ENCODE peak calls at places on chromosomes 3 and 15, in five cellular contexts. One of them, this sample, is unnamed.

GRCh38 chr3:46312996-46313395 is 40.9 kb upstream of the CCR2 start:
- DNase-seq in mesenchymal stem cell: peak; percentile 27
- DNase-seq in neuronal stem cell: no peak
- DNase-seq in H9: no peak
- DNase-seq in IMR-90: no peak
- DNase-seq in this sample: no peak

GRCh38 chr3:104066658-104067057 is 1300.1 kb upstream of the ALCAM start:
- DNase-seq in mesenchymal stem cell: peak; percentile 77
- DNase-seq in neuronal stem cell: no peak
- DNase-seq in H9: no peak
- DNase-seq in IMR-90: no peak
- DNase-seq in this sample: peak; percentile 85

GRCh38 chr3:186826978-186827857 is 15.3 kb upstream of the ADIPOQ start:
- DNase-seq in mesenchymal stem cell: peak; percentile 77
- DNase-seq in neuronal stem cell: peak; percentile 85
- DNase-seq in H9: peak; percentile 80
- DNase-seq in IMR-90: peak; percentile 72
- DNase-seq in this sample: peak; percentile 87

GRCh38 chr3:158935846-158936245 is 134.0 kb downstream of the MFSD1 start:
- DNase-seq in mesenchymal stem cell: no peak
- DNase-seq in neuronal stem cell: no peak
- DNase-seq in H9: no peak
- DNase-seq in IMR-90: no peak
- DNase-seq in this sample: peak; percentile 20

GRCh38 chr3:38609386-38610111 is 39.9 kb downstream of the SCN5A start:
- DNase-seq in mesenchymal stem cell: no peak
- DNase-seq in neuronal stem cell: no peak
- DNase-seq in H9: no peak
- DNase-seq in IMR-90: no peak
- DNase-seq in this sample: no peak

GRCh38 chr15:66401130-66402021 is 14.7 kb downstream of the MAP2K1 start:
- DNase-seq in mesenchymal stem cell: no peak
- DNase-seq in neuronal stem cell: no peak
- DNase-seq in H9: peak; percentile 37
- DNase-seq in IMR-90: no peak
- DNase-seq in this sample: peak; percentile 79

GRCh38 chr3:45275006-45275704 is 49.1 kb upstream of the TMEM158 start:
- DNase-seq in mesenchymal stem cell: no peak
- DNase-seq in neuronal stem cell: no peak
- DNase-seq in H9: no peak
- DNase-seq in IMR-90: no peak
- DNase-seq in this sample: peak; percentile 73

GRCh38 chr3:45034612-45035252 is 8.6 kb downstream of the CLEC3B start:
- DNase-seq in mesenchymal stem cell: no peak
- DNase-seq in neuronal stem cell: no peak
- DNase-seq in H9: no peak
- DNase-seq in IMR-90: no peak
- DNase-seq in this sample: no peak

GRCh38 chr3:5651351-5651750 is 463.8 kb downstream of the EDEM1 start:
- DNase-seq in mesenchymal stem cell: no peak
- DNase-seq in neuronal stem cell: no peak
- DNase-seq in H9: no peak
- DNase-seq in IMR-90: no peak
- DNase-seq in this sample: no peak

GRCh38 chr3:5653426-5653825 is 465.9 kb downstream of the EDEM1 start:
- DNase-seq in mesenchymal stem cell: no peak
- DNase-seq in neuronal stem cell: no peak
- DNase-seq in H9: no peak
- DNase-seq in IMR-90: no peak
- DNase-seq in this sample: no peak

DNA sequence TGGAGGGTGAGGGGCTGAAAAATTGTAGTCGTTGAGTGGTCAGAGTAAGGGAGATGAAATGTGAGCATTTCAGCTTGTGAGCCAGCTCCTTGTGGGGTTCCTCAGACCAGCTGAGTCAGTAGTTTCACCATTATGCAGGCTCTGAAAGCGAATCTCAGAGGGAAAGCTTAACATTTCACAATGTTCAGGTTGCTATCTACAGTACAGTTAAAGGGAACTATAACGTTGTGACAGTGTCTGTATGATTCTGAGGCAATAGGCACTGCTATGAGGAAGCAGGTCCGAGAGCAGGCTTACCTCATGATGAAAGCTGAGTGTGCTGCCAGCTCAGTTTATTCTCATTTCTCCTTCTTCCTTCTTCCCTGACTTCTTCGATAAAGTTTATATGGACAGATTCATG is 469.6 kb downstream of the EDEM1 start:
- DNase-seq in mesenchymal stem cell: no peak
- DNase-seq in neuronal stem cell: no peak
- DNase-seq in H9: no peak
- DNase-seq in IMR-90: no peak
- DNase-seq in this sample: no peak
- H2BK5ac ChIP-seq in mesenchymal stem cell: no peak overlapping the region
- H2BK5ac ChIP-seq in neuronal stem cell: no peak overlapping the region
- H2BK5ac ChIP-seq in H9: no peak overlapping the region
- H2BK5ac ChIP-seq in IMR-90: no peak overlapping the region
- H2BK5ac ChIP-seq in this sample: no peak overlapping the region

GRCh38 chr3:172099495-172099808 is 60.1 kb downstream of the FNDC3B start:
- DNase-seq in mesenchymal stem cell: no peak
- DNase-seq in neuronal stem cell: no peak
- DNase-seq in H9: no peak
- DNase-seq in IMR-90: no peak
- DNase-seq in this sample: no peak

GRCh38 chr3:172098698-172099494 is 59.5 kb downstream of the FNDC3B start:
- DNase-seq in mesenchymal stem cell: no peak
- DNase-seq in neuronal stem cell: no peak
- DNase-seq in H9: peak; percentile 62
- DNase-seq in IMR-90: no peak
- DNase-seq in this sample: peak; percentile 92

GRCh38 chr3:172097585-172097984 is 58.2 kb downstream of the FNDC3B start:
- DNase-seq in mesenchymal stem cell: no peak
- DNase-seq in neuronal stem cell: no peak
- DNase-seq in H9: no peak
- DNase-seq in IMR-90: no peak
- DNase-seq in this sample: no peak

GRCh38 chr3:172094621-172095557 is 55.5 kb downstream of the FNDC3B start:
- DNase-seq in mesenchymal stem cell: peak; percentile 68
- DNase-seq in neuronal stem cell: no peak
- DNase-seq in H9: no peak
- DNase-seq in IMR-90: peak; percentile 62
- DNase-seq in this sample: peak; percentile 46

DNA sequence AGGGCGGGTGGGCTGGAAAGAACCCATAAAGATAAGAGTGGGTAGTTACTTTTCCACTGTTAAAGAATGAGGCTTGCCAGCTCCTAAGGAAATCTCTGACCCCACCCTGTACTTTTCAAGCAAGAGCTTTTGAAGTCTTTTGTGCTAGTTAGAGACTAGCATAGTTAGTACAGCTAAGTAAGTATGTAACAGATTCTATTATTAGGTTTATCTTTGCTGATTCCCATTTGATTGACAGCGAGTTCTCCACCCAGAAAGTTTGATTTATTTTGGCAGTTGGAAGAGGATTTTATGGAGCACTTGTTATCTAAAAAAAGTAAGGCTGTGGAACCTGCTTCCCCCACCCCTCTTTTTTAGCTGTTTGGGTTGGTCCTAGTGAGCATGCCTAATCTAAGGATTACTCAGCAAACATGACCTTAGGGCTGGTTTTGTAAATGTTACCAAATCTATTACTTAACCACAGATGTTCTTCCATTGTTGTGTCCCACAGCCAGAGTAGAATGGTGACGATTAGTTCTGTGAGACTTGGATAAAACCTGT is 57.6 kb downstream of the FNDC3B start:
- DNase-seq in mesenchymal stem cell: peak; percentile 80
- DNase-seq in neuronal stem cell: no peak
- DNase-seq in H9: no peak
- DNase-seq in IMR-90: peak; percentile 75
- DNase-seq in this sample: peak; percentile 90
- H3K4me1 ChIP-seq in mesenchymal stem cell: peaks cover 4% of the 10 kb centered on the region
- H3K4me1 ChIP-seq in neuronal stem cell: peaks cover 15% of the 10 kb centered on the region
- H3K4me1 ChIP-seq in H9: peaks cover 3% of the 10 kb centered on the region
- H3K4me1 ChIP-seq in IMR-90: peaks cover 12% of the 10 kb centered on the region
- H3K4me1 ChIP-seq in this sample: peaks cover 6% of the 10 kb centered on the region

DNA sequence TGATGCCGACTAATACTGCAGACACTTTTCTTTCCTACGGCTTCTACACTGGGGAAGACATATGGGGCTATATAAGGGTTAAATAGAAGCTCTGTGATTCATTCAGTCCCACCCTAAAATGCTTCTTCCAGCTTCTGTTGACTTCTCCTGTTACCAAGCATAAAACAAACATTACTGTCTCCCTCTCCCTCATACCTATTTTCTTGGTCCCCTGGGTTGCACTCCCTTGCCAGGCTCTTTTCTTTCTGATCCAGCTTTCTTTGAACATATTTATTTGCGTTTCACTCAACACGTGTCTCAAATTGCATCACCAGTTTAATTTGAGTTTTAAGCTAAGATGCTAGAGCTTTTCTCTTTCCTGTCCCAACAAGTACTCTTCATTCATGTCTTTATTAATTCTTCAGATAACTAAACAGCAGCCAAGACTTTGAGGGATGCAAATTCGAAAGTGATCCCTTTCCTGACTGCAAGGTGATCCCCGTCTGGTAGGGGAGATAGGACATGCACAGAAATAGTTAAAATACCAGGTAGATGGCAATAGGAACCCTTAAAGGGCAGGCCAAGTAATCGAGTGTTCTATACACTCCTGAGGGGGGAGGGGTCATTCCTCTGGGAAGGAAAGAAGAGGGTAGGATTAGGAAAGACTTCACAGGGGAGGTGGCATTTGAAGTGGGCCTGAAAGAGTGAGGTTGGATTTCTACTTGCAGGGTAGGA is 198.6 kb upstream of the BCL6 start:
- DNase-seq in mesenchymal stem cell: no peak
- DNase-seq in neuronal stem cell: no peak
- DNase-seq in H9: no peak
- DNase-seq in IMR-90: peak; percentile 39
- DNase-seq in this sample: peak; percentile 30
- H3K9ac ChIP-seq in mesenchymal stem cell: peak overlapping the region; percentile 14
- H3K9ac ChIP-seq in neuronal stem cell: no peak overlapping the region
- H3K9ac ChIP-seq in H9: no peak overlapping the region
- H3K9ac ChIP-seq in IMR-90: no peak overlapping the region
- H3K9ac ChIP-seq in this sample: no peak overlapping the region

GRCh38 chr3:128466840-128467541 is at the start of gene DNAJB8:
- DNase-seq in mesenchymal stem cell: no peak
- DNase-seq in neuronal stem cell: no peak
- DNase-seq in H9: no peak
- DNase-seq in IMR-90: no peak
- DNase-seq in this sample: no peak
- H2BK5ac ChIP-seq in mesenchymal stem cell: no peak within 1 kb of the TSS
- H2BK5ac ChIP-seq in neuronal stem cell: peak within 1 kb of the TSS; percentile 14
- H2BK5ac ChIP-seq in H9: no peak within 1 kb of the TSS
- H2BK5ac ChIP-seq in IMR-90: no peak within 1 kb of the TSS
- H2BK5ac ChIP-seq in this sample: no peak within 1 kb of the TSS

DNA sequence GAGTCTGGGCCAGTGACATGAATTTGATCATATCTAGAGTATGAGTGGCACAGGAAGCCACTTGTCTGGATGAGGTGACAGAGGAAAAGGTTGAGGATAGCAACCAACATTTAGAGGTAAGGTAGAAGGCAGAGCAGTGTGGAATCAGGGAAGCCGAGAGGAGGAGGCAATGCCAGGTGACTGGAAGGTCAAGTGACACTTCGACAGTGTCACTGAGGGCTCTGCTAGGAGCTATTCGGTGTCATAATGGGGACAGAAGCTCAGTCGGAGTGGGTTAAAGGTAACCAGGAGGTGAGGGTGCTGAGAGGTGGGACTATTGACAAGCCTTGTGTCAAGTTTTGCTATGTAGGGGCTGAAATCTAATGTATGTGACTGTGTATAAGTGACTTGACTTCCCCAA is 56.7 kb downstream of the IGF1R start:
- DNase-seq in mesenchymal stem cell: no peak
- DNase-seq in neuronal stem cell: no peak
- DNase-seq in H9: no peak
- DNase-seq in IMR-90: no peak
- DNase-seq in this sample: no peak
- H3K4me1 ChIP-seq in mesenchymal stem cell: peaks cover 5% of the 10 kb centered on the region
- H3K4me1 ChIP-seq in neuronal stem cell: peaks cover 7% of the 10 kb centered on the region
- H3K4me1 ChIP-seq in H9: peaks cover 13% of the 10 kb centered on the region
- H3K4me1 ChIP-seq in IMR-90: peaks cover 22% of the 10 kb centered on the region
- H3K4me1 ChIP-seq in this sample: peaks cover 3% of the 10 kb centered on the region

DNA sequence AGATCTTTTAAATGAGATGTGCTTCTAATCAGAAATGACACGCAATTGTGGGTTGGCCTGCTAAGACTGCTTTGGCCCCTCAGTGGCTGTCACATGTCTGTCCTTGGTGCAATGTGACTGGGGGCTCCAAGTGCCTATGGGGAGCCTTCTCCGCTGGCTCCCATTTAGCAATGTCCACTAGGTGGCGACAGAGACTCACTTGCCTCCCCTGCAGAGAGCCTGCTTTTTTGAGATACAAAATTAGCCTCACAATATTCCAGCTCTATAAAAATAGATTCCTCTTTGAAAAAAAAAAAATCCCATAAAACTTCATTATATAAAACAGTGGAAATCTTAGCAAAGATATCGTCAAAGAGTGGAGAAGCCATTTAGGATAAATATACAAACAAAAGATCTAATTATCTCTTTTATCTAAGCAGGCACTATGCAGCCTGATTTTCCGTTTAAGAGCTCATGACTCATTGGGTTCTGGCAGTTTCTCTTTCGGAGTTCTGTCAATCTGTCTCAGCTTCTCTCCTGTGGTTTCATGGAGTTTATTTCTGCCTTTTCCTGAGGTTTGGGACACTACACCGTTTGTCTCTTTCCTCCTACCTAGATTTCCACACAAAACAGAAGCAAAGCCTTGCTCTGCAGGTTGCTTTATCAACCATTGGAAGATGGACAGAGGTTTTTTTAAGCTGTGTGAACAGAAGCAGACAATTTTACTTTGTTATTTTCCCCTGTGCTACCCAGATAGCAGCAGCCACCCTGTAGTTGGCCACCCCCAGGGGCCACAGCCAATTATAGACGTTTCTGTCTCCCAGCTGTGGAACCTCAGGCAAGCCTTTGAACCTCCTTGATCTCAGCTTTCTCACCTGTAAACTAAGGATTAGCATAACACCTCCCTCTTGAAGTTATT is 68.4 kb upstream of the TNFAIP8L3 start:
- DNase-seq in mesenchymal stem cell: peak; percentile 85
- DNase-seq in neuronal stem cell: peak; percentile 71
- DNase-seq in H9: peak; percentile 74
- DNase-seq in IMR-90: peak; percentile 72
- DNase-seq in this sample: peak; percentile 82
- H3K9ac ChIP-seq in mesenchymal stem cell: peak overlapping the region; percentile 68
- H3K9ac ChIP-seq in neuronal stem cell: no peak overlapping the region
- H3K9ac ChIP-seq in H9: no peak overlapping the region
- H3K9ac ChIP-seq in IMR-90: no peak overlapping the region
- H3K9ac ChIP-seq in this sample: no peak overlapping the region

This sample was measured in mesendoderm.